ENCODE peak calls at places on chromosome 4, in ten cellular contexts. N is mesenchymal stem cell; W is aorta; A is SW480; C is fibroblast of pulmonary artery; H is activated gamma-delta T cell treated with anti-CD3 and anti-CD28 coated beads, Interleukin-2, amount 50 U/mL, for 16 hours; S is upper lobe of right lung; G is iris pigment epithelial cell; Y is nucleus accumbens; U is NCI-H524. O is an unnamed sample.

GRCh38 chr4:1012031-1012739 is 759 bp downstream of the FGFRL1 start:
- DNase-seq in N (peak), W (no peak), A (peak), C (no peak), H (peak), S (peak), G (peak), Y (no peak), U (peak), O (no peak)

GRCh38 chr4:55791666-55792065 is 27.9 kb upstream of the EXOC1L start:
- DNase-seq in N (peak), W (no peak), A (no peak), C (peak), H (no peak), S (no peak), G (peak), Y (no peak), U (no peak), O (no peak)

GRCh38 chr4:22850630-22851029 is 157.9 kb downstream of the GBA3 start:
- DNase-seq in N (no peak), W (no peak), A (no peak), C (no peak), H (no peak), S (no peak), G (no peak), Y (no peak), U (peak), O (no peak)

GRCh38 chr4:144399927-144400326 is 246.0 kb upstream of the HHIP start:
- DNase-seq in N (peak), W (no peak), A (peak), C (peak), H (no peak), S (no peak), G (peak), Y (no peak), U (no peak), O (no peak)

GRCh38 chr4:68864438-68865177 is 48.8 kb downstream of the UGT2B10 start:
- DNase-seq in N (no peak), W (no peak), A (no peak), C (no peak), H (no peak), S (no peak), G (no peak), Y (no peak), U (no peak), O (no peak)

GRCh38 chr4:8471211-8471875 is 30.8 kb downstream of the TRMT44 start:
- DNase-seq in N (no peak), W (no peak), A (no peak), C (no peak), H (no peak), S (no peak), G (no peak), Y (no peak), U (no peak), O (no peak)

GRCh38 chr4:122456228-122457106 is at the start of gene IL2:
- DNase-seq in N (peak), W (no peak), A (no peak), C (no peak), H (no peak), S (no peak), G (no peak), Y (no peak), U (no peak), O (no peak)

GRCh38 chr4:12507868-12508481 is 976.2 kb downstream of the RAB28 start:
- DNase-seq in N (no peak), W (no peak), A (no peak), C (no peak), H (no peak), S (no peak), G (no peak), Y (no peak), U (no peak), O (no peak)

GRCh38 chr4:78242071-78242470 is 184.9 kb downstream of the FRAS1 start:
- DNase-seq in N (no peak), W (no peak), A (no peak), C (no peak), H (no peak), S (no peak), G (peak), Y (no peak), U (no peak), O (no peak)

GRCh38 chr4:151267822-151268535 is 9.0 kb upstream of the PRSS48 start:
- DNase-seq in N (no peak), W (no peak), A (no peak), C (no peak), H (no peak), S (no peak), G (peak), Y (no peak), U (no peak), O (no peak)

GRCh38 chr4:10502717-10503116 is 45.5 kb upstream of the ZNF518B start:
- DNase-seq in N (no peak), W (no peak), A (no peak), C (no peak), H (no peak), S (no peak), G (no peak), Y (no peak), U (no peak), O (no peak)

GRCh38 chr4:163271555-163272127 is 60.8 kb downstream of the NPY1R start:
- DNase-seq in N (no peak), W (no peak), A (no peak), C (no peak), H (no peak), S (no peak), G (no peak), Y (no peak), U (no peak), O (no peak)

GRCh38 chr4:25821899-25822298 is 40.9 kb downstream of the SEL1L3 start:
- DNase-seq in N (no peak), W (no peak), A (no peak), C (no peak), H (no peak), S (no peak), G (no peak), Y (no peak), U (no peak), O (no peak)

GRCh38 chr4:769511-769910 is 56.4 kb downstream of the CPLX1 start:
- DNase-seq in N (no peak), W (no peak), A (no peak), C (no peak), H (no peak), S (no peak), G (no peak), Y (no peak), U (no peak), O (no peak)

GRCh38 chr4:24686866-24687672 is 102.7 kb upstream of the DHX15 start:
- DNase-seq in N (no peak), W (no peak), A (no peak), C (peak), H (no peak), S (peak), G (peak), Y (no peak), U (no peak), O (no peak)

GRCh38 chr4:95318483-95318882 is 230.3 kb downstream of the UNC5C start:
- DNase-seq in N (no peak), W (no peak), A (peak), C (no peak), H (no peak), S (no peak), G (no peak), Y (no peak), U (no peak), O (no peak)

GRCh38 chr4:3867403-3868100 is 101.4 kb downstream of the ADRA2C start:
- DNase-seq in N (no peak), W (peak), A (no peak), C (no peak), H (no peak), S (peak), G (no peak), Y (no peak), U (no peak), O (peak)

GRCh38 chr4:955161-955921 is 18.0 kb downstream of the DGKQ start:
- DNase-seq in N (no peak), W (peak), A (no peak), C (no peak), H (no peak), S (peak), G (no peak), Y (no peak), U (no peak), O (no peak)

GRCh38 chr4:119490335-119490734 is 138.3 kb downstream of the PDE5A start:
- DNase-seq in N (peak), W (no peak), A (peak), C (peak), H (no peak), S (no peak), G (peak), Y (no peak), U (no peak), O (no peak)

GRCh38 chr4:76993787-76994641 is 44.5 kb downstream of the SEPTIN11 start:
- DNase-seq in N (no peak), W (no peak), A (no peak), C (no peak), H (peak), S (no peak), G (no peak), Y (no peak), U (peak), O (no peak)

GRCh38 chr4:122666527-122667245 is 45.8 kb upstream of the IL21 start:
- DNase-seq in N (peak), W (no peak), A (peak), C (peak), H (no peak), S (no peak), G (peak), Y (no peak), U (no peak), O (no peak)